ENCODE peak calls at places on chromosomes 11 and 22, in ten cellular contexts. H is AG10803, O is astrocyte of the spinal cord, Q is HCT116, S is HFFc6, C is fibroblast of mammary gland, X is HFF-Myc, U is hepatocyte, D is colonic mucosa, P is tibial nerve. Z is an unnamed sample.

GRCh38 chr11:10379022-10379421 is 74.1 kb downstream of the ADM start:
- DNase-seq in H (no peak), O (no peak), Q (no peak), S (peak), C (peak), X (no peak), U (peak), D (no peak), P (no peak), Z (no peak)

GRCh38 chr11:67584205-67584880 is 731 bp downstream of the GSTP1 start:
- DNase-seq in H (peak), O (peak), Q (no peak), S (peak), C (peak), X (no peak), U (peak), D (peak), P (peak), Z (peak)

GRCh38 chr22:23243006-23243573 is 62.8 kb downstream of the BCR start:
- DNase-seq in H (no peak), O (peak), Q (no peak), S (no peak), C (no peak), X (no peak), U (peak), D (no peak), P (no peak), Z (peak)

GRCh38 chr11:5701184-5701583 is 11.6 kb downstream of the TRIM22 start:
- DNase-seq in H (no peak), O (no peak), Q (no peak), S (no peak), C (no peak), X (no peak), U (no peak), D (no peak), P (no peak), Z (no peak)

GRCh38 chr11:5129457-5129877 is 8.7 kb downstream of the OR52A5 start:
- DNase-seq in H (no peak), O (no peak), Q (no peak), S (peak), C (peak), X (no peak), U (no peak), D (no peak), P (no peak), Z (no peak)

GRCh38 chr11:67434395-67434881 is 3.0 kb downstream of the PTPRCAP start:
- DNase-seq in H (no peak), O (no peak), Q (no peak), S (no peak), C (no peak), X (no peak), U (no peak), D (no peak), P (no peak), Z (no peak)

GRCh38 chr22:44728761-44729261 is 23.6 kb upstream of the ARHGAP8 start:
- DNase-seq in H (peak), O (no peak), Q (no peak), S (no peak), C (no peak), X (no peak), U (no peak), D (no peak), P (no peak), Z (no peak)

GRCh38 chr11:5092821-5093585 is 23.6 kb downstream of the OR52E1 start:
- DNase-seq in H (peak), O (no peak), Q (no peak), S (no peak), C (peak), X (peak), U (no peak), D (no peak), P (no peak), Z (no peak)

GRCh38 chr11:10653242-10653641 is 40.3 kb downstream of the IRAG1 start:
- DNase-seq in H (peak), O (no peak), Q (no peak), S (no peak), C (no peak), X (no peak), U (no peak), D (no peak), P (no peak), Z (no peak)

GRCh38 chr11:40445391-40445790 is 1014.1 kb downstream of the LRRC4C start:
- DNase-seq in H (peak), O (no peak), Q (no peak), S (peak), C (peak), X (no peak), U (no peak), D (no peak), P (no peak), Z (no peak)

GRCh38 chr11:60810583-60810982 is 25.4 kb downstream of the MS4A10 start:
- DNase-seq in H (no peak), O (no peak), Q (no peak), S (no peak), C (no peak), X (no peak), U (no peak), D (peak), P (no peak), Z (no peak)

GRCh38 chr22:49047461-49047860 is 780.2 kb downstream of the BRD1 start:
- DNase-seq in H (no peak), O (no peak), Q (no peak), S (no peak), C (no peak), X (no peak), U (no peak), D (no peak), P (no peak), Z (no peak)

GRCh38 chr22:36148411-36148810 is 12.1 kb downstream of the APOL3 start:
- DNase-seq in H (no peak), O (no peak), Q (no peak), S (no peak), C (no peak), X (no peak), U (no peak), D (no peak), P (no peak), Z (no peak)

GRCh38 chr11:100780470-100780869 is 93.4 kb downstream of the ARHGAP42 start:
- DNase-seq in H (no peak), O (no peak), Q (no peak), S (no peak), C (no peak), X (no peak), U (no peak), D (no peak), P (no peak), Z (no peak)

GRCh38 chr11:133548641-133549040 is 16.3 kb upstream of the OPCML start:
- DNase-seq in H (no peak), O (no peak), Q (no peak), S (no peak), C (no peak), X (no peak), U (no peak), D (no peak), P (no peak), Z (no peak)

GRCh38 chr11:112656772-112657428 is 304.3 kb upstream of the NCAM1 start:
- DNase-seq in H (peak), O (peak), Q (peak), S (peak), C (peak), X (no peak), U (no peak), D (no peak), P (no peak), Z (no peak)

GRCh38 chr22:31126128-31126868 is 3.5 kb downstream of the INPP5J start:
- DNase-seq in H (no peak), O (no peak), Q (no peak), S (no peak), C (no peak), X (no peak), U (no peak), D (no peak), P (no peak), Z (no peak)

GRCh38 chr22:24994070-24994763 is 41.7 kb downstream of the KIAA1671 start:
- DNase-seq in H (peak), O (peak), Q (peak), S (peak), C (peak), X (no peak), U (peak), D (peak), P (no peak), Z (no peak)

GRCh38 chr11:64874308-64874707 is 4.1 kb downstream of the EHD1 start:
- DNase-seq in H (no peak), O (peak), Q (no peak), S (no peak), C (no peak), X (no peak), U (no peak), D (no peak), P (peak), Z (no peak)

GRCh38 chr11:45573728-45574127 is 91.7 kb downstream of the CHST1 start:
- DNase-seq in H (no peak), O (no peak), Q (no peak), S (no peak), C (no peak), X (no peak), U (no peak), D (no peak), P (no peak), Z (no peak)

GRCh38 chr11:121063728-121064127 is 37.3 kb upstream of the TECTA start:
- DNase-seq in H (no peak), O (no peak), Q (no peak), S (peak), C (peak), X (no peak), U (no peak), D (no peak), P (no peak), Z (no peak)

GRCh38 chr22:35629406-35630234 is 12.5 kb upstream of the MB start:
- DNase-seq in H (peak), O (peak), Q (peak), S (peak), C (peak), X (peak), U (peak), D (peak), P (peak), Z (peak)

GRCh38 chr11:123584186-123584585 is 70.2 kb downstream of the SCN3B start:
- DNase-seq in H (no peak), O (no peak), Q (no peak), S (no peak), C (no peak), X (no peak), U (no peak), D (no peak), P (no peak), Z (no peak)

GRCh38 chr11:20351870-20352269 is 11.6 kb upstream of the HTATIP2 start:
- DNase-seq in H (no peak), O (no peak), Q (no peak), S (no peak), C (no peak), X (no peak), U (no peak), D (no peak), P (no peak), Z (no peak)

GRCh38 chr11:57348636-57349323 is 10.6 kb downstream of the P2RX3 start:
- DNase-seq in H (peak), O (no peak), Q (no peak), S (no peak), C (peak), X (no peak), U (no peak), D (no peak), P (no peak), Z (no peak)

GRCh38 chr11:79174045-79175008 is 266.5 kb downstream of the TENM4 start:
- DNase-seq in H (peak), O (peak), Q (no peak), S (no peak), C (peak), X (no peak), U (no peak), D (no peak), P (no peak), Z (no peak)

GRCh38 chr22:49807780-49808708 is 19.6 kb downstream of the BRD1 start:
- DNase-seq in H (no peak), O (no peak), Q (no peak), S (no peak), C (no peak), X (no peak), U (no peak), D (no peak), P (no peak), Z (no peak)

GRCh38 chr22:19853879-19854777 is 546 bp downstream of the GNB1L start:
- DNase-seq in H (no peak), O (peak), Q (peak), S (no peak), C (no peak), X (no peak), U (peak), D (peak), P (no peak), Z (peak)

GRCh38 chr22:47847281-47847890 is 1084.9 kb downstream of the TBC1D22A start:
- DNase-seq in H (no peak), O (no peak), Q (no peak), S (no peak), C (no peak), X (no peak), U (no peak), D (no peak), P (no peak), Z (no peak)

GRCh38 chr11:124943242-124943641 is 7.4 kb upstream of the HEPACAM start:
- DNase-seq in H (no peak), O (no peak), Q (no peak), S (no peak), C (no peak), X (no peak), U (no peak), D (no peak), P (no peak), Z (no peak)

GRCh38 chr11:117492578-117493251 is 165.1 kb downstream of the CEP164 start:
- DNase-seq in H (no peak), O (no peak), Q (no peak), S (no peak), C (no peak), X (no peak), U (no peak), D (no peak), P (no peak), Z (no peak)

GRCh38 chr22:33380789-33381530 is 322.8 kb upstream of the SYN3 start:
- DNase-seq in H (peak), O (peak), Q (no peak), S (peak), C (peak), X (peak), U (peak), D (no peak), P (no peak), Z (no peak)

GRCh38 chr11:89015614-89016013 is 50.2 kb downstream of the GRM5 start:
- DNase-seq in H (no peak), O (no peak), Q (no peak), S (no peak), C (no peak), X (no peak), U (no peak), D (no peak), P (no peak), Z (no peak)

GRCh38 chr11:12171921-12172320 is 61.5 kb downstream of the MICAL2 start:
- DNase-seq in H (no peak), O (no peak), Q (no peak), S (no peak), C (no peak), X (no peak), U (no peak), D (no peak), P (no peak), Z (no peak)

DNA sequence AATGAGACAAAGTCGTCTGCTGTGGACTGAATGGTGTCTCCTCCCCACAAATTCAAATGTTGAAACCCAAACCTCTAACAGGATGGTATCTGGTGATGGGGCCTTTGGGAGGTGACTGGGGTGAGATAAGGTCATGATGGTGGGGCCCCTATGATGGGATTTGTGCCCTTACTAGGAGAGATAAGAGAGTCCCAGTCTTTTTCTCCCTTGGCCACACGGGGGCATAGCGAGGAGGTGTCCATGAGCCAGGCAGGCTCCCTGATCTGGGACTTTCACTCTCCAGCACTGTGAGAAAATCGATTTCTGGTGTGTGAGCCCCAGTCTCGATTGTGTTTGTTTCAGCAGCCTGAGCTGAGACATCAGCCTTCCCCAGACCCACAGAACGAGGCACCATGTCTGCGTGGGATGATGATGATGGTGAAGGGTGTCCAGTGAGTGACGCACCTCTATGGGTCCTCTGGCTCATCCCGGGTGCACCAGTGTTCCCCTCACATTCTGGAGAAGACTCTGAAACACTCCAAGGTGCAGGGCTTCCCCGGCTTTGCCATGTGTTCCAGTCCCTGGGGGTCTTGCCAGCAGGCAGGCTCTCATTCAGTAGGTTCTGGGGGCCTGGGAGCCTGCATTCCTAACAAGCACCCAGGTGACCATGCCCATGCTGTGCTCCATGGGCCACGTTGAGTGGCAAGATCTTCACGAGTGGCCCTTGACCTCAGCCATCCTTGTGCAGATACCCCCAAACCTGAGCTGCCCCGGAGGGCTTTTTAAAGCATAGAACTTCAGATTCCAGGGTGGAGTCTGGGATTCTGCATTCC is 363.0 kb downstream of the CTTN start:
- DNase-seq in H (no peak), O (no peak), Q (no peak), S (no peak), C (no peak), X (no peak), U (no peak), D (no peak), P (no peak), Z (no peak)
- TF ChIP-seq CTCF in H (no peak), O (no peak), Q (peak), S (peak), C (peak), X (no peak), U (no peak), D (no peak), P (no peak), Z (no peak)

GRCh38 chr11:92916299-92916698 is 53.2 kb upstream of the MTNR1B start:
- DNase-seq in H (no peak), O (no peak), Q (no peak), S (no peak), C (no peak), X (no peak), U (no peak), D (no peak), P (no peak), Z (no peak)
- TF ChIP-seq CTCF in H (no peak), O (no peak), Q (no peak), S (no peak), C (no peak), X (no peak), U (no peak), D (no peak), P (no peak), Z (no peak)

GRCh38 chr22:28601915-28602314 is 77.7 kb downstream of the TTC28 start:
- DNase-seq in H (no peak), O (no peak), Q (no peak), S (no peak), C (no peak), X (no peak), U (no peak), D (no peak), P (no peak), Z (no peak)
- TF ChIP-seq CTCF in H (no peak), O (no peak), Q (no peak), S (no peak), C (no peak), X (no peak), U (no peak), D (no peak), P (no peak), Z (no peak)

DNA sequence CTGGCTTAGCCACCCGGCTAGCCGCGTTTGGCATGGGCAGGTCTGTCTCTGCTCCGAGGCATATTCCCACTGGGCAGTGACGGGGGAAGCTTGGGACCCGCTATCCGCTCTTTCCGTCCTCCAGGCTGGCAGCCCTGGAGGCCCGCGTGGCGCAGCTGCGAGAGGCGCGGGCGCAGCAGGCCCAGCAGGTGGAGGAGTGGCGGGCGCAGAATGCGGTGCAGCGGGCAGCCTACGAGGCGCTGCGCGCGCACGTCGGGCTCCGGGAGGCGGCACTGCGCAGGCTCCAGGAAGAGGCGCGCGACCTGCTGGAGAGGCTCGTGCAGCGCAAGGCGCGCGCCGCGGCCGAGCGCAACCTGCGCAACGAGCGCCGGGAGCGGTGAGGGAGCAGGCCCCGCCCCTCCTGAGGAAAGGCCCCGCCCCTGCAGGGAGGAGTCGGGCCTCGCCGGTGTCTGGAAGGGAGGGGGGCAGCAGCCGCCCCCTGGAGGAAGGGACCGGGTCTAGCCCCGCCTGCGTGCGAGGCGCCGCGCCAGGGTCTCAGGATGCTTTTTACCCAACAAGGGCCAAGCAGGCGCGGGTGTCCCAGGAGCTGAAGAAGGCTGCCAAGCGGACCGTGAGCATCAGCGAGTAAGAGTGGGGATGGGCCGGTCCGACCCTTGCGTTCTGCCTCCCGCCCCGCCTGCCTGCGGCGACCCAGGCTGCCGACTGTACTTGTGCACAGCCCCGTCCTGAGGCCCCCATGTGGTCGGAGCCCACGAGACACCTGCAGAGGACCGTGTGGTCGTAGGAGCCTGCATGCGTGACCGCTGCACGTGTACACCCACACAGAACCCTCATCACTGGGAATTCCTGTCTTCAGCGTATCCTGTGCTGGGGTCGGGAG is 7.9 kb downstream of the ATG16L2 start:
- DNase-seq in H (peak), O (peak), Q (peak), S (peak), C (peak), X (no peak), U (peak), D (peak), P (peak), Z (peak)
- TF ChIP-seq CTCF in H (no peak), O (no peak), Q (peak), S (peak), C (no peak), X (peak), U (no peak), D (no peak), P (peak), Z (no peak)